ENCODE peak calls at places on chromosomes 12 and 14, in eight cellular contexts. One of them, this sample, is unnamed.

GRCh38 chr14:28609228-28609828 is 157.3 kb upstream of the FOXG1 start:
- DNase-seq in tibial artery: no peak
- DNase-seq in CD8-positive, alpha-beta T cell: no peak
- DNase-seq in pancreas: peak
- DNase-seq in IMR-90: peak
- DNase-seq in OCI-LY7: peak
- DNase-seq in testis: peak
- DNase-seq in gastrocnemius medialis: no peak
- DNase-seq in this sample: peak

GRCh38 chr14:94115068-94115591 is 4.6 kb downstream of the IFI27 start:
- DNase-seq in CD8-positive, alpha-beta T cell: no peak
- DNase-seq in testis: peak
- DNase-seq in pancreas: no peak
- DNase-seq in OCI-LY7: no peak
- DNase-seq in IMR-90: no peak
- DNase-seq in tibial artery: peak
- DNase-seq in gastrocnemius medialis: no peak
- DNase-seq in this sample: no peak

GRCh38 chr12:12609692-12610091 is 2.0 kb upstream of the CREBL2 start:
- DNase-seq in pancreas: no peak
- DNase-seq in gastrocnemius medialis: no peak
- DNase-seq in IMR-90: no peak
- DNase-seq in testis: no peak
- DNase-seq in tibial artery: no peak
- DNase-seq in CD8-positive, alpha-beta T cell: no peak
- DNase-seq in OCI-LY7: no peak
- DNase-seq in this sample: no peak

GRCh38 chr12:65232490-65233077 is 45.9 kb upstream of the MSRB3 start:
- DNase-seq in IMR-90: peak
- DNase-seq in pancreas: no peak
- DNase-seq in CD8-positive, alpha-beta T cell: no peak
- DNase-seq in tibial artery: no peak
- DNase-seq in OCI-LY7: peak
- DNase-seq in testis: no peak
- DNase-seq in gastrocnemius medialis: no peak
- DNase-seq in this sample: peak

GRCh38 chr12:28172434-28173030 is 17.7 kb upstream of the CCDC91 start:
- DNase-seq in pancreas: peak
- DNase-seq in testis: peak
- DNase-seq in tibial artery: no peak
- DNase-seq in CD8-positive, alpha-beta T cell: no peak
- DNase-seq in gastrocnemius medialis: no peak
- DNase-seq in IMR-90: peak
- DNase-seq in OCI-LY7: peak
- DNase-seq in this sample: peak

GRCh38 chr14:38618514-38618913 is 362.6 kb upstream of the CLEC14A start:
- DNase-seq in testis: no peak
- DNase-seq in gastrocnemius medialis: no peak
- DNase-seq in CD8-positive, alpha-beta T cell: no peak
- DNase-seq in tibial artery: no peak
- DNase-seq in OCI-LY7: peak
- DNase-seq in pancreas: no peak
- DNase-seq in IMR-90: no peak
- DNase-seq in this sample: no peak

GRCh38 chr14:85528080-85528881 is 1.7 kb upstream of the FLRT2 start:
- DNase-seq in tibial artery: peak
- DNase-seq in OCI-LY7: no peak
- DNase-seq in testis: peak
- DNase-seq in pancreas: peak
- DNase-seq in gastrocnemius medialis: peak
- DNase-seq in CD8-positive, alpha-beta T cell: no peak
- DNase-seq in IMR-90: peak
- DNase-seq in this sample: peak

GRCh38 chr12:53481957-53482586 is 17.2 kb downstream of the MAP3K12 start:
- DNase-seq in pancreas: no peak
- DNase-seq in gastrocnemius medialis: no peak
- DNase-seq in OCI-LY7: peak
- DNase-seq in IMR-90: no peak
- DNase-seq in testis: no peak
- DNase-seq in CD8-positive, alpha-beta T cell: peak
- DNase-seq in tibial artery: no peak
- DNase-seq in this sample: no peak

GRCh38 chr14:88352299-88353097 is 29.4 kb upstream of the KCNK10 start:
- DNase-seq in testis: no peak
- DNase-seq in pancreas: no peak
- DNase-seq in tibial artery: no peak
- DNase-seq in IMR-90: peak
- DNase-seq in CD8-positive, alpha-beta T cell: no peak
- DNase-seq in gastrocnemius medialis: no peak
- DNase-seq in OCI-LY7: no peak
- DNase-seq in this sample: no peak

GRCh38 chr14:95515080-95515489 is 1.4 kb downstream of the SYNE3 start:
- DNase-seq in CD8-positive, alpha-beta T cell: no peak
- DNase-seq in IMR-90: no peak
- DNase-seq in gastrocnemius medialis: no peak
- DNase-seq in pancreas: no peak
- DNase-seq in testis: peak
- DNase-seq in OCI-LY7: no peak
- DNase-seq in tibial artery: peak
- DNase-seq in this sample: no peak

GRCh38 chr14:33432407-33433023 is 493.8 kb downstream of the NPAS3 start:
- DNase-seq in tibial artery: no peak
- DNase-seq in OCI-LY7: peak
- DNase-seq in pancreas: peak
- DNase-seq in IMR-90: peak
- DNase-seq in gastrocnemius medialis: no peak
- DNase-seq in CD8-positive, alpha-beta T cell: no peak
- DNase-seq in testis: peak
- DNase-seq in this sample: peak

GRCh38 chr14:29077916-29078315 is 311.3 kb downstream of the FOXG1 start:
- DNase-seq in OCI-LY7: no peak
- DNase-seq in gastrocnemius medialis: no peak
- DNase-seq in CD8-positive, alpha-beta T cell: no peak
- DNase-seq in IMR-90: no peak
- DNase-seq in pancreas: no peak
- DNase-seq in testis: no peak
- DNase-seq in tibial artery: no peak
- DNase-seq in this sample: no peak

GRCh38 chr12:85784096-85784720 is 52.0 kb downstream of the RASSF9 start:
- DNase-seq in OCI-LY7: no peak
- DNase-seq in gastrocnemius medialis: no peak
- DNase-seq in CD8-positive, alpha-beta T cell: no peak
- DNase-seq in IMR-90: no peak
- DNase-seq in tibial artery: no peak
- DNase-seq in testis: no peak
- DNase-seq in pancreas: no peak
- DNase-seq in this sample: no peak

GRCh38 chr12:46154221-46154975 is 114.4 kb downstream of the SLC38A1 start:
- DNase-seq in pancreas: no peak
- DNase-seq in tibial artery: no peak
- DNase-seq in testis: no peak
- DNase-seq in CD8-positive, alpha-beta T cell: no peak
- DNase-seq in gastrocnemius medialis: no peak
- DNase-seq in IMR-90: peak
- DNase-seq in OCI-LY7: no peak
- DNase-seq in this sample: no peak

GRCh38 chr12:70756118-70756517 is 118.9 kb upstream of the PTPRB start:
- DNase-seq in OCI-LY7: no peak
- DNase-seq in tibial artery: no peak
- DNase-seq in gastrocnemius medialis: no peak
- DNase-seq in pancreas: no peak
- DNase-seq in IMR-90: peak
- DNase-seq in CD8-positive, alpha-beta T cell: no peak
- DNase-seq in testis: no peak
- DNase-seq in this sample: no peak

GRCh38 chr12:4320287-4320858 is 640 bp upstream of the TIGAR start:
- DNase-seq in testis: no peak
- DNase-seq in tibial artery: no peak
- DNase-seq in gastrocnemius medialis: no peak
- DNase-seq in pancreas: no peak
- DNase-seq in OCI-LY7: no peak
- DNase-seq in CD8-positive, alpha-beta T cell: peak
- DNase-seq in IMR-90: no peak
- DNase-seq in this sample: no peak

GRCh38 chr12:5456906-5457305 is 25.0 kb downstream of the NTF3 start:
- DNase-seq in CD8-positive, alpha-beta T cell: no peak
- DNase-seq in OCI-LY7: peak
- DNase-seq in gastrocnemius medialis: no peak
- DNase-seq in IMR-90: peak
- DNase-seq in tibial artery: no peak
- DNase-seq in testis: no peak
- DNase-seq in pancreas: no peak
- DNase-seq in this sample: peak

GRCh38 chr12:79515526-79515935 is 175.2 kb downstream of the PAWR start:
- DNase-seq in CD8-positive, alpha-beta T cell: no peak
- DNase-seq in OCI-LY7: no peak
- DNase-seq in IMR-90: no peak
- DNase-seq in pancreas: no peak
- DNase-seq in tibial artery: no peak
- DNase-seq in gastrocnemius medialis: no peak
- DNase-seq in testis: no peak
- DNase-seq in this sample: no peak

DNA sequence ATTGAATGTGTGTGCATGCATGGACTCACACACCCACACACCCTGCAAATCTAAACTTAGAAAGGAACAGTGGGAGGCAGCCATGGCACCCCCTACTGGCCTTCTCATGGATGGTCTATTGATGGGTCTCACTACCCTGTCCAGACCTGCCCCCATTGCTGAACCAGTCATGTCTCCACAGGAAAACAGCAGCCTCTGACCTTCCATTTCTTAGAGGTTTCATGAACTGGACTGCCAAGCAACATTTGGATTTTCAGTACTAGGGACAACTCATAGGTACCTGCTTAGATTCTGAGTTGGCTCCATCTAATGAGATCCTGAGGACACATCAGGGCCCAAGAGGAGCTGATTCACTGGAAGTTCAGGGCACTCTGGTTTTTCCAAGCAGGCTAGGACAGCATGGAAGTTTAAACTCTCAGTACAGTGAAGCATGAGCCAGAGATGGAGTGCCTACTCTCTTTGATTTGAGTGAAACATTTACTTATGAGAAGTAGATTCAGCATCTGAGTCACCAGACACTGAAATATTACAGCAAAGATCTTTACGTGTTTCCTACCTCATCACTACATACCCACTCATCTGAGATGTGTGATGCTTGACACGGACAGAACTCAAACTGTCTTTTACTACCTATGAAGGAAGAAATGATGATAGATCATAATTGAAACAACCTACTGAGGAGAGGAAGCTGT is 98.9 kb upstream of the PLEKHG7 start:
- DNase-seq in CD8-positive, alpha-beta T cell: no peak
- DNase-seq in testis: no peak
- DNase-seq in pancreas: no peak
- DNase-seq in gastrocnemius medialis: no peak
- DNase-seq in IMR-90: peak
- DNase-seq in tibial artery: no peak
- DNase-seq in OCI-LY7: no peak
- DNase-seq in this sample: no peak
- TF ChIP-seq CTCF in CD8-positive, alpha-beta T cell: no peak
- TF ChIP-seq CTCF in testis: no peak
- TF ChIP-seq CTCF in pancreas: no peak
- TF ChIP-seq CTCF in gastrocnemius medialis: no peak
- TF ChIP-seq CTCF in IMR-90: no peak
- TF ChIP-seq CTCF in tibial artery: no peak
- TF ChIP-seq CTCF in OCI-LY7: peak
- TF ChIP-seq CTCF in this sample: peak

GRCh38 chr12:73161970-73162369 is 889.8 kb downstream of the TRHDE start:
- DNase-seq in CD8-positive, alpha-beta T cell: no peak
- DNase-seq in testis: no peak
- DNase-seq in gastrocnemius medialis: no peak
- DNase-seq in tibial artery: no peak
- DNase-seq in IMR-90: no peak
- DNase-seq in pancreas: no peak
- DNase-seq in OCI-LY7: no peak
- DNase-seq in this sample: no peak

GRCh38 chr12:73158341-73158740 is 886.2 kb downstream of the TRHDE start:
- DNase-seq in CD8-positive, alpha-beta T cell: no peak
- DNase-seq in IMR-90: no peak
- DNase-seq in testis: no peak
- DNase-seq in OCI-LY7: no peak
- DNase-seq in pancreas: no peak
- DNase-seq in tibial artery: no peak
- DNase-seq in gastrocnemius medialis: no peak
- DNase-seq in this sample: no peak

DNA sequence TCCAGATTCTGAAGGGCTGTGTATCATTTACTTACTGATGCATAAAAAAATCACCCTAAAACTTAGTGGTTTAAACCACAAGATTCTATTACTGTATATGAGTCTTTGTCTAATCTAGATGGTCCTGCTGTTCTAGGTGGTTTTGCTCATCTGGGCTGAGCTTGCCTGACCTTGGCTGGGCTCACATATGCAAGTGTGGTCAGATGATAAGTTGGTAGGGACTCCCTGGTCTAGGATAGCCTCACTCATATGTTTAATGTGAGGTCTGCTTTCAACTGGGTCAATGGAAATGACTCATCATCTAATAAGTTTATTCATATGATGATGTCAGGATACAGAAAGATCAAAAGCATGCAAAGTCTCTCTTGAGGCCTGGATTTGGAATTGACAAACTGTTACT is 887.8 kb downstream of the TRHDE start:
- DNase-seq in gastrocnemius medialis: no peak
- DNase-seq in CD8-positive, alpha-beta T cell: no peak
- DNase-seq in testis: no peak
- DNase-seq in OCI-LY7: no peak
- DNase-seq in IMR-90: no peak
- DNase-seq in tibial artery: no peak
- DNase-seq in pancreas: no peak
- DNase-seq in this sample: no peak
- H3K4me3 ChIP-seq in gastrocnemius medialis: no peak
- H3K4me3 ChIP-seq in CD8-positive, alpha-beta T cell: no peak
- H3K4me3 ChIP-seq in testis: no peak
- H3K4me3 ChIP-seq in OCI-LY7: no peak
- H3K4me3 ChIP-seq in IMR-90: no peak
- H3K4me3 ChIP-seq in tibial artery: no peak
- H3K4me3 ChIP-seq in pancreas: no peak
- H3K4me3 ChIP-seq in this sample: no peak

DNA sequence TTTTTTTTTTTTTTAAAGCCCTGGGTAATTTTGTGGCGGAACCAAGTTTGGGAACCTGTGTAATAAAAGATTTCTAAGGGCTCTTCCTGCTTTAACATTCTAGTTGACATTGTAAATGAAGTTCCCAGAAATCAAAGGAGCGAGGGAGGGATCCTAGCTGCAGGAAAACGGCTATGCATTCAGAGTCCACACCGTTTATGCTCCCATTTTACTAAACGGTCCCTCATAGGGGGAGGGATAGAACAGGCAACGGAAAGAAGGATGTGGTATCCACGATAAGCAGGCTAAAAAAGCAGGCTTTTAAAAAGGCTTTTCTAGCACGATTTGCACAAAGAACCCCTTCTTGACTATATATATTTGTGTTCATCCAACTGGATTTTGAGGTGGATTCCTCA is 571 bp downstream of the SYNJ2BP start:
- DNase-seq in pancreas: no peak
- DNase-seq in IMR-90: peak
- DNase-seq in tibial artery: no peak
- DNase-seq in gastrocnemius medialis: no peak
- DNase-seq in OCI-LY7: no peak
- DNase-seq in CD8-positive, alpha-beta T cell: no peak
- DNase-seq in testis: no peak
- DNase-seq in this sample: no peak
- TF ChIP-seq CTCF in pancreas: no peak
- TF ChIP-seq CTCF in IMR-90: no peak
- TF ChIP-seq CTCF in tibial artery: no peak
- TF ChIP-seq CTCF in gastrocnemius medialis: no peak
- TF ChIP-seq CTCF in OCI-LY7: no peak
- TF ChIP-seq CTCF in CD8-positive, alpha-beta T cell: no peak
- TF ChIP-seq CTCF in testis: no peak
- TF ChIP-seq CTCF in this sample: no peak

GRCh38 chr12:6788972-6789905 is at the start of gene CD4:
- DNase-seq in IMR-90: no peak
- DNase-seq in testis: peak
- DNase-seq in gastrocnemius medialis: peak
- DNase-seq in CD8-positive, alpha-beta T cell: no peak
- DNase-seq in pancreas: no peak
- DNase-seq in OCI-LY7: no peak
- DNase-seq in tibial artery: peak
- DNase-seq in this sample: no peak
- H3K4me3 ChIP-seq in IMR-90: peak
- H3K4me3 ChIP-seq in testis: no peak
- H3K4me3 ChIP-seq in gastrocnemius medialis: peak
- H3K4me3 ChIP-seq in CD8-positive, alpha-beta T cell: no peak
- H3K4me3 ChIP-seq in pancreas: peak
- H3K4me3 ChIP-seq in OCI-LY7: no peak
- H3K4me3 ChIP-seq in tibial artery: peak
- H3K4me3 ChIP-seq in this sample: no peak